ENCODE peak calls at places on chromosome 17, in seven cellular contexts. Q is mesenchymal stem cell, D is IMR-90, W is neuronal stem cell, R is H1, J is trophoblast cell, E is mesendoderm. Y is an unnamed sample. For H3K4me1, the result is how much of the 10 kb centered on the place peaks cover.

GRCh38 chr17:2396568-2397246 is 4.2 kb downstream of the MNT start:
- DNase-seq in Q (peak), D (peak), W (peak), R (peak), J (peak), E (peak), Y (peak)

GRCh38 chr17:64032081-64032480 is 11.6 kb upstream of the ICAM2 start:
- DNase-seq in Q (no peak), D (peak), W (no peak), R (no peak), J (no peak), E (peak), Y (peak)

GRCh38 chr17:32586666-32587065 is 99.9 kb downstream of the CDK5R1 start:
- DNase-seq in Q (peak), D (no peak), W (no peak), R (no peak), J (no peak), E (no peak), Y (no peak)

GRCh38 chr17:9006175-9006767 is 15.0 kb upstream of the NTN1 start:
- DNase-seq in Q (no peak), D (no peak), W (no peak), R (no peak), J (no peak), E (no peak), Y (no peak)

GRCh38 chr17:75260679-75261335 is 599 bp downstream of the GGA3 start:
- DNase-seq in Q (peak), D (peak), W (no peak), R (no peak), J (no peak), E (no peak), Y (no peak)

GRCh38 chr17:38349097-38349904 is 2.3 kb upstream of the SOCS7 start:
- DNase-seq in Q (peak), D (peak), W (peak), R (peak), J (peak), E (peak), Y (peak)

GRCh38 chr17:31052187-31052889 is 42.4 kb upstream of the NF1 start:
- DNase-seq in Q (peak), D (peak), W (no peak), R (no peak), J (peak), E (peak), Y (peak)

GRCh38 chr17:55451203-55451641 is 29.6 kb upstream of the MMD start:
- DNase-seq in Q (peak), D (peak), W (no peak), R (no peak), J (no peak), E (peak), Y (no peak)

GRCh38 chr17:59844884-59845594 is 47.7 kb downstream of the TUBD1 start:
- DNase-seq in Q (peak), D (peak), W (no peak), R (no peak), J (no peak), E (no peak), Y (no peak)

GRCh38 chr17:10033982-10034381 is 128.9 kb upstream of the RCVRN start:
- DNase-seq in Q (no peak), D (no peak), W (no peak), R (no peak), J (no peak), E (no peak), Y (no peak)

GRCh38 chr17:48541574-48542113 is 3.3 kb downstream of the HOXB2 start:
- DNase-seq in Q (peak), D (peak), W (no peak), R (no peak), J (peak), E (no peak), Y (peak)

GRCh38 chr17:74330446-74330845 is 4.4 kb downstream of the KIF19 start:
- DNase-seq in Q (no peak), D (no peak), W (no peak), R (no peak), J (no peak), E (no peak), Y (no peak)

DNA sequence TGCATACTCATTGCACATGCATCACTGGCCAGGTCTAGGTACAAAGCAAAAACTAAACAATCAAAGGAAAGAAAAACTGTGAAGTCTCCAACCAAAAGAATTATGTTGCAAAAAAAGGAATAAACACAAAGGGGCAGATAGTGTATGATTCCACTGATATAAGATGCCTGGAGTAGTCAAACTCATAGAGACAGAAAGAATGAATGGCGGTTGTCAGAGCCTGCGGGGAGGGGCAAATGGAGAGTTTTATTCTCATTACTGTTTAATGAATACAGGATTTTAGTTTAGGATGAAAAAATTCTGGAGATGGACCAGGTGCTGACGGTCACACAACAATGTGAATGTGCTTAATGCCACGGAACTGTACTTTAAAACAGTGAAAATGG is 20.8 kb downstream of the STAT5B start:
- DNase-seq in Q (no peak), D (no peak), W (no peak), R (no peak), J (no peak), E (no peak), Y (no peak)
- H3K4me1 ChIP-seq in Q (under half), D (under half), W (under half), R (under half), J (under half), E (under half), Y (under half)

DNA sequence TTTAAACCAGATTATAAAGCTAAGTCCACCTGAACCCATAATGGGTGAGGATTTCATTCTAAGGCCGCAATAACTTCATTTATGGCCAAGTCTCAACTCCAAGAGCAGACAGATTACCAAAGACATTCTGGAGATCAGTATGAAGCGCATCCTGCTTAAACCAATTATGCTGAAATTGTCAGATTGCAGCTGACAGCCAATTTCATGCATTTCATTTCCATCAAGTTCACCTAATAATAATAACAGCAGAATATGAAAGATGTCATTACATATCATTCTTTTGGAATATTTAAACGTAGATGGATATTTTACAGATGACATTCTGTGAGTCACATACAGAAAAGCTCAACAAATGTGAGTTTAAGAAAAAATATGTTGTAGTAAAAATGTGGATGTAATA is 54.9 kb upstream of the NACA2 start:
- DNase-seq in Q (no peak), D (peak), W (no peak), R (no peak), J (no peak), E (no peak), Y (no peak)
- H2BK5ac ChIP-seq in Q (no peak), D (peak), W (no peak), R (no peak), J (no peak), E (no peak), Y (no peak)

GRCh38 chr17:72734611-72735010 is 357.9 kb downstream of the SLC39A11 start:
- DNase-seq in Q (no peak), D (no peak), W (no peak), R (no peak), J (no peak), E (no peak), Y (no peak)
- H4K8ac ChIP-seq in Q (no peak), D (no peak), W (no peak), R (no peak), J (no peak), E (no peak), Y (no peak)

GRCh38 chr17:27303734-27304133 is 9.8 kb downstream of the WSB1 start:
- DNase-seq in Q (no peak), D (no peak), W (no peak), R (no peak), J (no peak), E (no peak), Y (no peak)
- H3K4me1 ChIP-seq in Q (under half), D (under half), W (under half), R (under half), J (under half), E (under half), Y (under half)

GRCh38 chr17:67841992-67842391 is 16.7 kb downstream of the BPTF start:
- DNase-seq in Q (no peak), D (no peak), W (no peak), R (no peak), J (no peak), E (no peak), Y (no peak)
- H2BK5ac ChIP-seq in Q (no peak), D (no peak), W (no peak), R (no peak), J (no peak), E (no peak), Y (no peak)

DNA sequence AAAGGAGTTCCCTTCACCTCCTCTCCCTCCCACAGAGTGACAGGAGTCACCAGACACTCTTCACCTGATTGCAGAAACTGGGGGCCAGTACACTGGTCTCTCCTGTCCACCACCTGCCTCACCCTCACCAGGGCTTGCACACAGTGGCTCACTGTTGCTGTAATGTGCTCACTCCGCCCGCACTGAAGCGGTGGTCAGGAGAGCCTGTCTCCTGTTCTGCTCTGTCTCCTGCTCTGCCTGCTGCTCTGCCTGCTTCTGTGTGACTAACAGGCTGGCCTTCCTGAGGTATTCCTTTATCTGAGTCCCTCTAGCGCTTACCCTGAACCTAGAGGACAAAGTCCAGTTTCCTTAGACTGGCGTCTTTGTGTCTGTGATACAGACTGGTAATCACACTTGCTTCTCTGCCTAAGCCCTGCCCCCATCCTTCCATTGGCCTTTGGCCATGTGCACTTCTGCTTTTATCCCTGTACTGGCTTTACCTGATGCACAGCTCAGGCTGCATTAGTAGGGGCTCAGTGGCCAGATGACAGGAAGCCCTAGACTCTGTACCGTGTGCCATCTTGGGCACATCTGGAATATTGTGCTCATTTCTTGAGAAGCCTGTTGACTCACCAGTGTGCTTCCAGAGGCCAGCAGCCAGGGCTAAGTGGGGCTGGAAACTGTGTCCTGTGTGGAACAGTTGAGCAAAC is 13.3 kb downstream of the PROCA1 start:
- DNase-seq in Q (no peak), D (no peak), W (no peak), R (no peak), J (no peak), E (no peak), Y (no peak)
- H4K8ac ChIP-seq in Q (no peak), D (no peak), W (no peak), R (no peak), J (no peak), E (no peak), Y (no peak)

Y was measured in H9.